ENCODE peak calls at places on chromosomes 11 and 22, in nine cellular contexts. U is lung microvascular endothelial cell; J is NCI-H2171 treated with DMSO at 0.1 percent for 48 hours; S is endothelial cell; X is upper lobe of left lung; M is activated CD4-positive, CD25-positive, alpha-beta regulatory T cell; E is tibial artery; Y is ACHN; P is GM12865. W is an unnamed sample.

GRCh38 chr11:31865606-31866300 is 54.6 kb upstream of the PAX6 start:
- DNase-seq in U (no peak), P (peak), M (no peak), Y (no peak), J (no peak), E (no peak), X (no peak), S (no peak), W (no peak)

GRCh38 chr11:69644071-69644961 is 3.4 kb downstream of the CCND1 start:
- DNase-seq in E (peak), S (no peak), X (peak), U (peak), J (peak), M (no peak), Y (no peak), P (no peak), W (peak)

GRCh38 chr11:48011125-48012050 is 31.0 kb downstream of the PTPRJ start:
- DNase-seq in M (no peak), Y (no peak), J (no peak), U (no peak), S (no peak), X (no peak), P (no peak), E (peak), W (no peak)

GRCh38 chr22:39488563-39489083 is 13.5 kb upstream of the MIEF1 start:
- DNase-seq in J (no peak), Y (no peak), M (no peak), X (no peak), U (no peak), P (no peak), E (no peak), S (no peak), W (no peak)

GRCh38 chr11:80024119-80024518 is 583.3 kb upstream of the TENM4 start:
- DNase-seq in P (peak), E (no peak), U (no peak), X (no peak), M (no peak), Y (no peak), S (no peak), J (no peak), W (no peak)

GRCh38 chr22:46894081-46894671 is 131.7 kb downstream of the TBC1D22A start:
- DNase-seq in P (no peak), X (no peak), E (no peak), S (no peak), J (no peak), U (no peak), M (no peak), Y (no peak), W (peak)

GRCh38 chr11:64298966-64299846 is 952 bp upstream of the CATSPERZ start:
- DNase-seq in X (peak), P (no peak), U (peak), J (no peak), M (no peak), E (peak), S (no peak), Y (peak), W (peak)

GRCh38 chr11:120912504-120912903 is 111.4 kb upstream of the TBCEL start:
- DNase-seq in E (no peak), M (no peak), X (no peak), P (peak), S (no peak), J (no peak), U (peak), Y (peak), W (peak)

GRCh38 chr11:131894615-131895544 is 524.5 kb downstream of the NTM start:
- DNase-seq in P (no peak), E (no peak), U (no peak), S (no peak), X (no peak), M (no peak), Y (no peak), J (no peak), W (no peak)

GRCh38 chr11:57461841-57462489 is 1.6 kb downstream of the RTN4RL2 start:
- DNase-seq in M (no peak), U (no peak), S (no peak), Y (no peak), P (no peak), E (no peak), X (no peak), J (no peak), W (no peak)

GRCh38 chr11:110409174-110409573 is 20.6 kb upstream of the FDX1 start:
- DNase-seq in S (no peak), X (no peak), Y (no peak), P (no peak), M (no peak), E (no peak), J (no peak), U (no peak), W (peak)

GRCh38 chr22:26800858-26801257 is 143.5 kb downstream of the MIAT start:
- DNase-seq in E (no peak), P (no peak), X (no peak), M (no peak), U (no peak), Y (no peak), S (no peak), J (no peak), W (no peak)

GRCh38 chr11:2154889-2155288 is 6.1 kb downstream of the INS start:
- DNase-seq in M (no peak), S (no peak), P (no peak), U (no peak), J (no peak), Y (no peak), E (no peak), X (no peak), W (no peak)

GRCh38 chr11:124738713-124739478 is 846 bp upstream of the NRGN start:
- DNase-seq in S (no peak), U (no peak), X (no peak), P (no peak), M (no peak), J (no peak), Y (no peak), E (no peak), W (no peak)

GRCh38 chr11:56910785-56911184 is 77.9 kb upstream of the OR5AK2 start:
- DNase-seq in S (no peak), M (no peak), J (no peak), X (no peak), U (no peak), P (no peak), Y (no peak), E (no peak), W (peak)

GRCh38 chr11:2730323-2731284 is 30.8 kb upstream of the KCNQ1OT1 start:
- DNase-seq in S (no peak), Y (no peak), M (no peak), X (no peak), P (no peak), J (no peak), U (no peak), E (no peak), W (no peak)

GRCh38 chr11:5690216-5690615 is 626 bp downstream of the TRIM22 start:
- DNase-seq in X (peak), P (peak), Y (peak), M (no peak), E (no peak), U (peak), J (no peak), S (no peak), W (peak)

GRCh38 chr11:130204703-130205095 is 45.1 kb downstream of the ST14 start:
- DNase-seq in S (no peak), M (no peak), E (peak), X (peak), Y (no peak), J (no peak), U (no peak), P (no peak), W (no peak)

GRCh38 chr11:134714021-134714656 is 302.1 kb upstream of the B3GAT1 start:
- DNase-seq in X (no peak), S (no peak), J (no peak), Y (no peak), E (no peak), P (no peak), U (no peak), M (no peak), W (no peak)

GRCh38 chr11:96708469-96708868 is 318.7 kb downstream of the JRKL start:
- DNase-seq in U (no peak), P (no peak), M (no peak), S (no peak), J (peak), X (no peak), E (no peak), Y (no peak), W (no peak)

GRCh38 chr11:14875163-14875562 is 16.9 kb downstream of the CYP2R1 start:
- DNase-seq in J (no peak), Y (no peak), P (no peak), S (no peak), M (no peak), U (no peak), E (no peak), X (no peak), W (no peak)

GRCh38 chr11:71240865-71241691 is 11.3 kb downstream of the SHANK2 start:
- DNase-seq in J (peak), X (peak), U (peak), Y (no peak), S (no peak), P (peak), E (no peak), M (no peak), W (peak)

GRCh38 chr22:49190816-49191505 is 636.7 kb downstream of the BRD1 start:
- DNase-seq in J (no peak), U (no peak), E (no peak), Y (no peak), X (no peak), S (no peak), P (no peak), M (no peak), W (no peak)

GRCh38 chr11:693415-693831 is 1.6 kb downstream of the DEAF1 start:
- DNase-seq in E (no peak), J (no peak), M (no peak), X (no peak), Y (no peak), S (no peak), P (no peak), U (no peak), W (peak)

GRCh38 chr11:55707029-55707428 is 45.0 kb downstream of the OR4C6 start:
- DNase-seq in M (no peak), J (peak), X (no peak), S (no peak), Y (peak), P (peak), E (no peak), U (peak), W (peak)

GRCh38 chr22:20233351-20234313 is 34.5 kb downstream of the RTN4R start:
- DNase-seq in Y (no peak), P (no peak), M (no peak), U (no peak), E (no peak), S (no peak), X (no peak), J (no peak), W (no peak)

GRCh38 chr11:123707206-123707605 is 34.3 kb downstream of the ZNF202 start:
- DNase-seq in P (no peak), J (no peak), X (no peak), M (no peak), U (no peak), S (no peak), Y (no peak), E (no peak), W (no peak)

GRCh38 chr11:71451596-71452353 is 1.2 kb upstream of the NADSYN1 start:
- DNase-seq in Y (no peak), U (no peak), P (peak), J (peak), S (peak), X (peak), M (no peak), E (peak), W (no peak)

GRCh38 chr11:124725719-124726105 is 14.0 kb upstream of the NRGN start:
- DNase-seq in M (no peak), X (no peak), U (no peak), Y (no peak), J (no peak), P (no peak), E (no peak), S (no peak), W (peak)

GRCh38 chr11:117807482-117808272 is 10.7 kb upstream of the DSCAML1 start:
- DNase-seq in X (peak), U (peak), P (peak), Y (peak), S (peak), J (peak), E (no peak), M (peak), W (peak)

GRCh38 chr22:44357962-44358553 is 45.3 kb upstream of the SHISAL1 start:
- DNase-seq in Y (no peak), X (no peak), M (no peak), U (no peak), S (no peak), P (no peak), E (no peak), J (peak), W (no peak)

GRCh38 chr22:20904008-20904979 is 12.9 kb upstream of the CRKL start:
- DNase-seq in M (no peak), P (no peak), E (no peak), U (no peak), X (peak), Y (peak), J (no peak), S (no peak), W (peak)

GRCh38 chr11:29809121-29809520 is 207.7 kb downstream of the KCNA4 start:
- DNase-seq in J (no peak), P (no peak), M (no peak), Y (no peak), E (no peak), X (no peak), U (no peak), S (no peak), W (no peak)

GRCh38 chr11:87600938-87601337 is 563.2 kb downstream of the TMEM135 start:
- DNase-seq in P (no peak), E (no peak), J (no peak), Y (no peak), X (no peak), S (no peak), U (no peak), M (no peak), W (no peak)

GRCh38 chr11:118912742-118913410 is 12.8 kb downstream of the BCL9L start:
- DNase-seq in Y (peak), J (no peak), M (no peak), P (peak), S (no peak), U (no peak), E (no peak), X (peak), W (no peak)

GRCh38 chr22:17698948-17699347 is 60.4 kb downstream of the BCL2L13 start:
- DNase-seq in X (no peak), U (peak), M (no peak), Y (no peak), J (no peak), E (no peak), P (no peak), S (no peak), W (no peak)

GRCh38 chr11:121654506-121655480 is 202.0 kb upstream of the SORL1-AS1 start:
- DNase-seq in S (no peak), P (no peak), X (no peak), U (no peak), J (no peak), Y (no peak), M (no peak), E (no peak), W (peak)

GRCh38 chr11:2898366-2899079 is 12.9 kb upstream of the CDKN1C start:
- DNase-seq in X (peak), E (peak), P (peak), Y (peak), M (no peak), J (no peak), U (peak), S (no peak), W (peak)